ENCODE peak calls at places on chromosomes 1 and 21, in seven cellular contexts. A is T-helper 1 cell; L is midbrain; O is stimulated activated CD4-positive, alpha-beta T cell treated with anti-CD3 and anti-CD28 coated beads, Interleukin-4, amount 100 ng/mL, for 1 hour; V is left ventricle myocardium inferior; K is NCI-H446; T is activated CD4-positive, CD25-positive, alpha-beta regulatory T cell. M is an unnamed sample.

GRCh38 chr1:180080439-180080838 is 74.2 kb upstream of the QSOX1 start:
- DNase-seq in A (no peak), L (no peak), O (no peak), V (no peak), K (no peak), T (no peak), M (no peak)

GRCh38 chr1:217191441-217191840 is 439.4 kb downstream of the GPATCH2 start:
- DNase-seq in A (no peak), L (no peak), O (no peak), V (no peak), K (no peak), T (no peak), M (no peak)

GRCh38 chr1:29931477-29932175 is 695.3 kb downstream of the PTPRU start:
- DNase-seq in A (no peak), L (no peak), O (no peak), V (no peak), K (no peak), T (no peak), M (no peak)

GRCh38 chr21:41032536-41032935 is 135.4 kb upstream of the BACE2 start:
- DNase-seq in A (no peak), L (no peak), O (no peak), V (no peak), K (no peak), T (no peak), M (no peak)

GRCh38 chr1:37726746-37727145 is 34.4 kb downstream of the CDCA8 start:
- DNase-seq in A (no peak), L (no peak), O (no peak), V (no peak), K (no peak), T (no peak), M (no peak)

GRCh38 chr1:58573138-58573537 is 3.9 kb downstream of the TACSTD2 start:
- DNase-seq in A (no peak), L (no peak), O (no peak), V (no peak), K (no peak), T (no peak), M (no peak)

GRCh38 chr1:159429074-159429861 is 2.7 kb upstream of the OR10J4 start:
- DNase-seq in A (no peak), L (no peak), O (no peak), V (no peak), K (no peak), T (no peak), M (no peak)

GRCh38 chr1:228037401-228038386 is 30.9 kb downstream of the WNT3A start:
- DNase-seq in A (no peak), L (no peak), O (peak; percentile 36), V (no peak), K (no peak), T (no peak), M (no peak)

GRCh38 chr1:173476197-173476663 is 905 bp upstream of the PRDX6 start:
- DNase-seq in A (no peak), L (no peak), O (no peak), V (no peak), K (no peak), T (no peak), M (no peak)

GRCh38 chr1:47696911-47697441 is 259.1 kb downstream of the FOXD2 start:
- DNase-seq in A (no peak), L (no peak), O (no peak), V (no peak), K (no peak), T (no peak), M (peak; percentile 91)

GRCh38 chr1:4172659-4173599 is 272.9 kb upstream of the C1orf174 start:
- DNase-seq in A (no peak), L (no peak), O (no peak), V (no peak), K (no peak), T (no peak), M (peak; percentile 28)

GRCh38 chr1:229118662-229119061 is 152.2 kb upstream of the RAB4A start:
- DNase-seq in A (no peak), L (no peak), O (no peak), V (no peak), K (no peak), T (no peak), M (no peak)

GRCh38 chr1:84436907-84437667 is 38.8 kb downstream of the DNASE2B start:
- DNase-seq in A (no peak), L (no peak), O (no peak), V (no peak), K (no peak), T (no peak), M (no peak)

GRCh38 chr1:114691061-114691460 is 4.3 kb downstream of the AMPD1 start:
- DNase-seq in A (no peak), L (no peak), O (no peak), V (no peak), K (no peak), T (no peak), M (no peak)

GRCh38 chr1:46524843-46525242 is 26.6 kb downstream of the KNCN start:
- DNase-seq in A (no peak), L (no peak), O (no peak), V (no peak), K (no peak), T (no peak), M (no peak)

GRCh38 chr1:44652445-44653106 is 21.7 kb downstream of the TMEM53 start:
- DNase-seq in A (peak; percentile 45), L (peak; percentile 85), O (peak; percentile 78), V (peak; percentile 73), K (peak; percentile 85), T (peak; percentile 58), M (peak; percentile 96)

GRCh38 chr1:110502402-110502801 is 16.6 kb downstream of the KCNA10 start:
- DNase-seq in A (no peak), L (no peak), O (no peak), V (no peak), K (no peak), T (no peak), M (no peak)

GRCh38 chr1:47574451-47575165 is 136.8 kb downstream of the FOXD2 start:
- DNase-seq in A (no peak), L (no peak), O (no peak), V (no peak), K (no peak), T (no peak), M (no peak)

GRCh38 chr1:173860065-173860464 is 7.7 kb downstream of the GAS5 start:
- DNase-seq in A (no peak), L (no peak), O (no peak), V (no peak), K (no peak), T (no peak), M (no peak)

GRCh38 chr1:18313523-18313922 is 167.2 kb upstream of the KLHDC7A start:
- DNase-seq in A (no peak), L (no peak), O (no peak), V (no peak), K (no peak), T (no peak), M (no peak)

GRCh38 chr1:46246548-46247432 is 773 bp upstream of the RAD54L start:
- DNase-seq in A (no peak), L (no peak), O (peak; percentile 62), V (peak; percentile 44), K (peak; percentile 78), T (no peak), M (peak; percentile 93)

GRCh38 chr1:153291514-153291913 is 21.2 kb downstream of the PGLYRP3 start:
- DNase-seq in A (no peak), L (no peak), O (no peak), V (no peak), K (no peak), T (no peak), M (no peak)

GRCh38 chr21:25103500-25104207 is 503.6 kb downstream of the MRPL39 start:
- DNase-seq in A (no peak), L (no peak), O (no peak), V (no peak), K (no peak), T (no peak), M (no peak)

GRCh38 chr1:192506741-192507155 is 68.8 kb upstream of the RGS1 start:
- DNase-seq in A (no peak), L (no peak), O (no peak), V (no peak), K (peak; percentile 3), T (no peak), M (peak; percentile 50)

GRCh38 chr1:179228783-179229213 is 679 bp downstream of the ABL2 start:
- DNase-seq in A (no peak), L (peak; percentile 14), O (peak; percentile 34), V (peak; percentile 40), K (peak; percentile 26), T (no peak), M (peak; percentile 50)

GRCh38 chr1:164417016-164417704 is 141.8 kb upstream of the PBX1 start:
- DNase-seq in A (no peak), L (no peak), O (no peak), V (no peak), K (no peak), T (no peak), M (no peak)

GRCh38 chr21:33268736-33269441 is 2.7 kb downstream of the IL10RB start:
- DNase-seq in A (peak; percentile 21), L (no peak), O (peak; percentile 42), V (no peak), K (no peak), T (no peak), M (no peak)

GRCh38 chr1:181087400-181087901 is 1.0 kb upstream of the IER5 start:
- DNase-seq in A (no peak), L (no peak), O (no peak), V (no peak), K (no peak), T (no peak), M (no peak)

GRCh38 chr1:85617582-85618237 is 37.1 kb downstream of the CCN1 start:
- DNase-seq in A (no peak), L (no peak), O (no peak), V (no peak), K (no peak), T (no peak), M (no peak)

GRCh38 chr1:42311138-42311537 is 23.9 kb downstream of the FOXJ3 start:
- DNase-seq in A (no peak), L (no peak), O (no peak), V (no peak), K (no peak), T (no peak), M (no peak)

GRCh38 chr1:227762231-227762911 is 27.1 kb downstream of the SNAP47 start:
- DNase-seq in A (peak; percentile 73), L (peak; percentile 62), O (peak; percentile 84), V (peak; percentile 87), K (peak; percentile 77), T (peak; percentile 77), M (peak; percentile 99)

GRCh38 chr21:38156200-38156599 is 100.6 kb upstream of the KCNJ15 start:
- DNase-seq in A (no peak), L (no peak), O (no peak), V (no peak), K (no peak), T (no peak), M (no peak)